ENCODE peak calls at places on chromosomes 1 and 21, in six cellular contexts. M, O, A, K, C and Y are unnamed samples.

GRCh38 chr1:20281801-20282200 is 8.9 kb upstream of the VWA5B1 start:
- DNase-seq in M (peak), K (no peak), C (peak), O (peak), A (no peak), Y (no peak)

GRCh38 chr1:56644941-56645662 is at the start of gene PRKAA2:
- DNase-seq in K (no peak), O (no peak), A (no peak), M (no peak), C (peak), Y (peak)

GRCh38 chr1:236302941-236303340 is 21.2 kb upstream of the ERO1B start:
- DNase-seq in M (no peak), K (no peak), O (no peak), C (no peak), A (no peak), Y (no peak)

GRCh38 chr1:237500566-237500965 is 390.2 kb downstream of the ZP4 start:
- DNase-seq in K (no peak), A (no peak), O (no peak), M (no peak), C (no peak), Y (no peak)

GRCh38 chr1:67584938-67585337 is 100.1 kb upstream of the GADD45A start:
- DNase-seq in K (no peak), A (no peak), M (no peak), O (no peak), C (no peak), Y (no peak)

GRCh38 chr1:160877221-160877620 is 7.8 kb downstream of the ITLN1 start:
- DNase-seq in M (no peak), C (no peak), A (no peak), K (no peak), O (no peak), Y (peak)

GRCh38 chr1:161182214-161182613 is 4.9 kb upstream of the B4GALT3 start:
- DNase-seq in O (peak), K (no peak), M (no peak), A (peak), C (peak), Y (peak)

GRCh38 chr1:199854681-199855321 is 172.7 kb upstream of the NR5A2 start:
- DNase-seq in A (no peak), O (no peak), K (no peak), C (peak), M (no peak), Y (no peak)

GRCh38 chr1:151689494-151689893 is 27.1 kb downstream of the CELF3 start:
- DNase-seq in M (no peak), C (no peak), A (no peak), O (no peak), K (no peak), Y (no peak)

GRCh38 chr1:63628607-63629006 is 35.4 kb downstream of the PGM1 start:
- DNase-seq in K (no peak), A (no peak), C (no peak), O (no peak), M (no peak), Y (no peak)

GRCh38 chr1:151568626-151569088 is 28.5 kb downstream of the TUFT1 start:
- DNase-seq in M (no peak), O (no peak), K (no peak), C (peak), A (no peak), Y (peak)

GRCh38 chr1:168636642-168637111 is 60.3 kb downstream of the XCL1 start:
- DNase-seq in K (no peak), C (peak), O (peak), A (peak), M (peak), Y (no peak)

GRCh38 chr1:167678838-167679237 is 42.9 kb upstream of the MPZL1 start:
- DNase-seq in A (no peak), O (no peak), M (no peak), C (no peak), K (no peak), Y (no peak)

GRCh38 chr1:112849425-112849966 is 106.5 kb downstream of the SLC16A1 start:
- DNase-seq in M (no peak), K (no peak), C (peak), O (peak), A (peak), Y (peak)

GRCh38 chr1:213075725-213076124 is 24.7 kb downstream of the RPS6KC1 start:
- DNase-seq in A (no peak), M (no peak), K (no peak), C (no peak), O (no peak), Y (no peak)

GRCh38 chr1:47179988-47180563 is 9.8 kb downstream of the PDZK1IP1 start:
- DNase-seq in C (no peak), A (no peak), K (no peak), O (no peak), M (no peak), Y (no peak)

GRCh38 chr1:17053071-17053684 is 654 bp downstream of the SDHB start:
- DNase-seq in A (no peak), K (no peak), C (no peak), M (no peak), O (no peak), Y (no peak)

GRCh38 chr1:173050865-173051264 is at the start of gene TNFSF18:
- DNase-seq in O (peak), K (no peak), C (peak), M (no peak), A (peak), Y (no peak)

GRCh38 chr1:93964096-93964776 is 55.0 kb upstream of the GCLM start:
- DNase-seq in K (no peak), O (no peak), C (no peak), A (peak), M (no peak), Y (no peak)

GRCh38 chr1:223233410-223234163 is 90.5 kb upstream of the TLR5 start:
- DNase-seq in O (peak), A (peak), K (peak), M (peak), C (peak), Y (peak)

GRCh38 chr21:29077651-29078090 is 4.2 kb upstream of the CCT8 start:
- DNase-seq in A (peak), K (no peak), C (peak), O (peak), M (no peak), Y (peak)

GRCh38 chr1:201614262-201615015 is 75.5 kb downstream of the NAV1 start:
- DNase-seq in M (no peak), C (no peak), A (peak), O (no peak), K (no peak), Y (peak)

GRCh38 chr1:7159116-7159781 is 374.0 kb downstream of the CAMTA1 start:
- DNase-seq in O (no peak), C (no peak), M (no peak), K (no peak), A (peak), Y (no peak)

GRCh38 chr1:230609208-230609607 is 33.1 kb upstream of the COG2 start:
- DNase-seq in O (no peak), A (no peak), M (no peak), K (no peak), C (no peak), Y (no peak)

GRCh38 chr1:158121604-158122254 is 59.0 kb upstream of the CD1D start:
- DNase-seq in M (no peak), K (no peak), O (peak), C (peak), A (peak), Y (peak)

GRCh38 chr21:43918385-43918947 is 53.4 kb downstream of the AGPAT3 start:
- DNase-seq in C (no peak), K (no peak), O (no peak), M (no peak), A (no peak), Y (no peak)
- TF ChIP-seq CTCF in C (no peak), K (no peak), O (no peak), M (no peak), A (no peak), Y (no peak)

GRCh38 chr1:31183927-31184554 is 55.6 kb downstream of the NKAIN1 start:
- DNase-seq in A (no peak), M (no peak), C (no peak), O (peak), K (no peak), Y (peak)

GRCh38 chr1:31181515-31182343 is 58.0 kb downstream of the NKAIN1 start:
- DNase-seq in C (no peak), A (no peak), O (peak), M (no peak), K (no peak), Y (peak)

GRCh38 chr1:31180338-31180737 is 59.3 kb downstream of the NKAIN1 start:
- DNase-seq in M (no peak), O (no peak), K (no peak), C (no peak), A (no peak), Y (no peak)

GRCh38 chr1:31183126-31183525 is 56.6 kb downstream of the NKAIN1 start:
- DNase-seq in O (no peak), M (no peak), K (no peak), A (no peak), C (no peak), Y (no peak)

GRCh38 chr1:31182352-31182751 is 57.3 kb downstream of the NKAIN1 start:
- DNase-seq in M (peak), K (peak), C (peak), O (peak), A (peak), Y (peak)
- TF ChIP-seq CTCF in M (peak), K (peak), C (peak), O (peak), A (peak), Y (no peak)

DNA sequence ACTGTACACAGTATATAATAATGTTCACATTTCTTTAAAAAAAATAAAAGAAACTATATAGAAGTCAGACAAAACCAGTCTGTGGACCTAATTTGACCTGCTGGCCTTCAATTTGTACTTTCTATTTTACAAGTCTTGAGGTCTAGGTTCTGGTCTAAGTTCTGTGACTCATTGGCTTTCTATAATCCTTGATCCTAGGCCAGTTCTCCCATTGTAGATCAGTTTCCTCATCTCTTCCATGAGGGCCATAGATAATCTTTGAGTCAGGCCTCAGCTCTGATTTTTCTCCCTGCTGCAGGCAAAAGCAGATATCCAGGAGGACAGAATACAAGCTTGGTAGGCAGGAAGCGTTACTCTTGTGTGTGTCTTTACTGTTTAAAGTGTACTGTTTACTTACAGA is 603.7 kb upstream of the CAMK1G start:
- DNase-seq in C (peak), M (no peak), K (no peak), O (peak), A (no peak), Y (no peak)
- TF ChIP-seq CTCF in C (no peak), M (no peak), K (no peak), O (no peak), A (no peak), Y (no peak)

GRCh38 chr1:156516821-156517220 is 16.2 kb upstream of the MEF2D start:
- DNase-seq in K (no peak), O (no peak), M (no peak), A (no peak), C (no peak), Y (no peak)
- TF ChIP-seq CTCF in K (no peak), O (no peak), M (no peak), A (no peak), C (no peak), Y (no peak)